ENCODE peak calls at places on chromosomes 16 and 17, in ten cellular contexts. N is stimulated activated naive CD4-positive, alpha-beta T cell treated with Interleukin-2 at 50 U/mL for 16 hours; D is dermis microvascular lymphatic vessel endothelial cell; U is GM03348; S is activated CD4-positive, alpha-beta T cell treated with anti-CD3 and anti-CD28 coated beads, Interleukin-2, amount 10 ng/mL, durations not matched to agents 7 days and 5 days; Z is BJ; J is CD4-positive, CD25-positive, alpha-beta regulatory T cell; E is M059J; X is caudate nucleus; T is GM19239. I is an unnamed sample.

GRCh38 chr16:23016372-23016771 is 132.9 kb downstream of the USP31 start:
- DNase-seq in D (no peak), Z (no peak), T (no peak), U (no peak), J (no peak), N (no peak), X (no peak), S (no peak), E (no peak), I (no peak)

GRCh38 chr16:89360760-89361435 is 129.5 kb downstream of the ANKRD11 start:
- DNase-seq in T (peak; percentile 53), E (no peak), J (peak; percentile 59), S (peak; percentile 89), D (peak; percentile 40), N (peak; percentile 68), Z (no peak), X (no peak), U (no peak), I (no peak)

GRCh38 chr17:44223574-44224046 is 4.1 kb upstream of the UBTF start:
- DNase-seq in X (no peak), J (no peak), Z (no peak), N (no peak), U (peak; percentile 39), T (no peak), E (peak; percentile 88), S (no peak), D (peak; percentile 88), I (peak; percentile 60)

GRCh38 chr16:85235988-85236831 is 123.9 kb upstream of the CIBAR2 start:
- DNase-seq in T (peak; percentile 70), Z (no peak), J (no peak), X (no peak), S (no peak), U (peak; percentile 84), D (peak; percentile 57), E (peak; percentile 46), N (no peak), I (no peak)

GRCh38 chr16:85778873-85779272 is 20.5 kb downstream of the EMC8 start:
- DNase-seq in U (no peak), X (no peak), S (no peak), N (peak; percentile 17), D (peak; percentile 87), Z (no peak), T (no peak), J (no peak), E (no peak), I (no peak)

GRCh38 chr16:55846598-55847346 is 13.9 kb upstream of the CES1 start:
- DNase-seq in Z (no peak), S (no peak), E (no peak), U (no peak), J (no peak), T (no peak), N (no peak), D (no peak), X (no peak), I (no peak)

GRCh38 chr17:38709864-38710602 is 5.0 kb downstream of the MLLT6 start:
- DNase-seq in T (no peak), X (no peak), U (no peak), D (no peak), J (no peak), Z (no peak), E (no peak), S (no peak), N (no peak), I (no peak)

GRCh38 chr17:81096741-81097133 is 61.8 kb downstream of the BAIAP2 start:
- DNase-seq in X (peak; percentile 51), E (peak; percentile 27), J (no peak), U (no peak), N (no peak), Z (no peak), T (no peak), S (no peak), D (no peak), I (no peak)

GRCh38 chr17:66733759-66734158 is 101.2 kb upstream of the CACNG5 start:
- DNase-seq in E (no peak), Z (no peak), S (no peak), N (no peak), J (no peak), X (no peak), T (no peak), D (no peak), U (no peak), I (no peak)

GRCh38 chr16:4415538-4416199 is 727 bp downstream of the CORO7 start:
- DNase-seq in U (peak; percentile 64), D (peak; percentile 38), S (peak; percentile 78), Z (no peak), X (peak; percentile 75), J (peak; percentile 57), T (no peak), E (no peak), N (peak; percentile 56), I (no peak)

GRCh38 chr16:56478228-56479049 is 27.1 kb downstream of the OGFOD1 start:
- DNase-seq in J (no peak), U (peak; percentile 10), T (no peak), N (no peak), E (no peak), S (no peak), X (no peak), D (no peak), Z (no peak), I (no peak)

GRCh38 chr17:83203073-83203471 is 123.7 kb downstream of the METRNL start:
- DNase-seq in J (no peak), S (peak; percentile 2), T (no peak), D (peak; percentile 45), E (peak; percentile 94), U (peak; percentile 92), X (no peak), Z (peak; percentile 96), N (no peak), I (peak; percentile 95)

GRCh38 chr16:54422159-54422558 is 135.6 kb upstream of the IRX3 start:
- DNase-seq in T (no peak), N (no peak), D (no peak), Z (no peak), U (no peak), J (no peak), E (no peak), S (no peak), X (no peak), I (peak; percentile 65)

GRCh38 chr17:77427471-77427991 is 286.8 kb downstream of the SEC14L1 start:
- DNase-seq in D (peak; percentile 46), Z (no peak), N (no peak), X (no peak), S (no peak), U (peak; percentile 87), T (no peak), E (peak; percentile 82), J (no peak), I (peak; percentile 87)

GRCh38 chr17:79788455-79788854 is 8.4 kb downstream of the CBX8 start:
- DNase-seq in X (no peak), E (no peak), N (no peak), D (no peak), U (no peak), S (no peak), J (no peak), Z (no peak), T (no peak), I (no peak)

GRCh38 chr16:75000481-75001081 is 1.8 kb downstream of the ZNRF1 start:
- DNase-seq in J (no peak), Z (no peak), N (no peak), E (peak; percentile 60), U (peak; percentile 22), D (peak; percentile 52), S (no peak), X (peak; percentile 58), T (no peak), I (peak; percentile 29)

GRCh38 chr17:50365165-50365564 is 7.8 kb downstream of the MRPL27 start:
- DNase-seq in N (no peak), T (no peak), S (no peak), Z (no peak), D (no peak), X (no peak), E (no peak), U (no peak), J (no peak), I (no peak)

GRCh38 chr16:88885693-88886253 is 19.3 kb upstream of the PABPN1L start:
- DNase-seq in D (no peak), J (no peak), X (no peak), Z (no peak), S (no peak), T (no peak), E (no peak), U (no peak), N (no peak), I (no peak)

GRCh38 chr16:2339521-2340484 is 725 bp downstream of the ABCA3 start:
- DNase-seq in U (peak; percentile 63), Z (no peak), X (peak; percentile 66), N (no peak), D (peak; percentile 50), J (peak; percentile 16), E (peak; percentile 22), S (peak; percentile 40), T (peak; percentile 43), I (peak; percentile 14)

GRCh38 chr16:10228779-10229178 is 46.6 kb upstream of the GRIN2A start:
- DNase-seq in Z (no peak), S (no peak), J (no peak), T (peak; percentile 35), E (peak; percentile 74), U (no peak), D (no peak), N (no peak), X (no peak), I (no peak)

GRCh38 chr16:1331712-1332617 is 1.5 kb upstream of the BAIAP3 start:
- DNase-seq in T (peak; percentile 96), Z (peak; percentile 12), U (peak; percentile 43), X (no peak), N (peak; percentile 16), S (peak; percentile 83), E (peak; percentile 91), J (no peak), D (peak; percentile 77), I (peak; percentile 49)

GRCh38 chr16:8888951-8889892 is 7.1 kb downstream of the LITAFD start:
- DNase-seq in D (no peak), X (no peak), N (no peak), J (no peak), S (no peak), Z (no peak), T (no peak), E (no peak), U (no peak), I (no peak)

GRCh38 chr17:80286638-80286960 is 25.9 kb downstream of the RNF213 start:
- DNase-seq in X (no peak), J (no peak), D (no peak), S (no peak), E (no peak), N (no peak), Z (no peak), U (no peak), T (no peak), I (no peak)

GRCh38 chr16:67155305-67156145 is 4.2 kb downstream of the TRADD start:
- DNase-seq in N (peak; percentile 70), Z (no peak), X (peak; percentile 72), T (peak; percentile 89), D (peak; percentile 76), S (peak; percentile 79), U (peak; percentile 93), E (peak; percentile 63), J (peak; percentile 67), I (peak; percentile 56)

GRCh38 chr17:78748730-78749317 is 33.2 kb downstream of the CYTH1 start:
- DNase-seq in E (peak; percentile 45), S (peak; percentile 89), T (no peak), N (peak; percentile 78), X (no peak), D (peak; percentile 45), Z (peak; percentile 49), J (peak; percentile 66), U (peak; percentile 54), I (peak; percentile 75)

GRCh38 chr16:54651440-54651839 is 279.2 kb upstream of the IRX5 start:
- DNase-seq in U (no peak), J (no peak), D (no peak), E (no peak), N (no peak), T (no peak), S (no peak), Z (no peak), X (no peak), I (no peak)

GRCh38 chr17:75450270-75450669 is 6.2 kb upstream of the TMEM94 start:
- DNase-seq in J (no peak), S (no peak), Z (no peak), U (no peak), T (no peak), E (no peak), N (no peak), D (no peak), X (no peak), I (no peak)

GRCh38 chr17:40244255-40244654 is 25.2 kb downstream of the WIPF2 start:
- DNase-seq in Z (no peak), X (no peak), N (no peak), E (no peak), D (no peak), J (no peak), S (no peak), U (no peak), T (no peak), I (no peak)